ENCODE peak calls at places on chromosomes 12 and 14, in four cellular contexts. Y, A, J and D are unnamed samples.

GRCh38 chr12:43806737-43807072 is 588 bp upstream of the TWF1 start:
- DNase-seq in Y (no peak), A (no peak), J (no peak), D (peak)

GRCh38 chr12:117333331-117334000 is 28.0 kb downstream of the NOS1 start:
- DNase-seq in Y (no peak), A (no peak), J (peak), D (no peak)

GRCh38 chr14:71891970-71892369 is 40.3 kb upstream of the RGS6 start:
- DNase-seq in Y (no peak), A (no peak), J (no peak), D (no peak)

GRCh38 chr14:61753631-61754030 is 8.6 kb upstream of the SNAPC1 start:
- DNase-seq in Y (peak), A (no peak), J (no peak), D (peak)

GRCh38 chr12:67807808-67808207 is 159.3 kb downstream of the DYRK2 start:
- DNase-seq in Y (peak), A (no peak), J (no peak), D (peak)

GRCh38 chr14:53109028-53109687 is 44.0 kb downstream of the DDHD1 start:
- DNase-seq in Y (no peak), A (no peak), J (no peak), D (no peak)

GRCh38 chr14:85444685-85445084 is 85.3 kb upstream of the FLRT2 start:
- DNase-seq in Y (peak), A (peak), J (no peak), D (peak)

GRCh38 chr14:23728791-23729190 is 92.6 kb downstream of the DHRS2 start:
- DNase-seq in Y (no peak), A (no peak), J (no peak), D (no peak)

GRCh38 chr14:71555654-71556559 is 376.3 kb upstream of the RGS6 start:
- DNase-seq in Y (peak), A (no peak), J (no peak), D (peak)

GRCh38 chr12:45327823-45328383 is 112.0 kb downstream of the ANO6 start:
- DNase-seq in Y (peak), A (no peak), J (no peak), D (no peak)

GRCh38 chr12:27619308-27619707 is 76.9 kb upstream of the REP15 start:
- DNase-seq in Y (peak), A (peak), J (no peak), D (peak)

GRCh38 chr14:103155013-103155412 is 31.8 kb downstream of the TNFAIP2 start:
- DNase-seq in Y (peak), A (no peak), J (no peak), D (peak)

GRCh38 chr14:68510201-68510600 is 282.7 kb downstream of the ZFP36L1 start:
- DNase-seq in Y (peak), A (no peak), J (no peak), D (peak)

GRCh38 chr14:57244103-57244502 is 24.6 kb downstream of the EXOC5 start:
- DNase-seq in Y (no peak), A (no peak), J (no peak), D (peak)

GRCh38 chr14:68787235-68787727 is 5.6 kb downstream of the ZFP36L1 start:
- DNase-seq in Y (no peak), A (no peak), J (no peak), D (peak)

GRCh38 chr12:57389033-57389432 is 41.8 kb downstream of the R3HDM2 start:
- DNase-seq in Y (peak), A (peak), J (no peak), D (peak)

GRCh38 chr12:94038605-94039004 is 109.8 kb upstream of the PLXNC1 start:
- DNase-seq in Y (no peak), A (no peak), J (no peak), D (no peak)

GRCh38 chr14:69901113-69901951 is 22.1 kb downstream of the SMOC1 start:
- DNase-seq in Y (peak), A (no peak), J (no peak), D (peak)

GRCh38 chr12:124381454-124382207 is 86.7 kb downstream of the RFLNA start:
- DNase-seq in Y (peak), A (no peak), J (no peak), D (peak)

GRCh38 chr12:54141534-54142475 is 47.0 kb downstream of the SMUG1 start:
- DNase-seq in Y (no peak), A (peak), J (no peak), D (peak)

GRCh38 chr12:113757223-113758002 is 208.7 kb downstream of the RBM19 start:
- DNase-seq in Y (no peak), A (no peak), J (no peak), D (no peak)

GRCh38 chr12:19873146-19873545 is 433.9 kb downstream of the AEBP2 start:
- DNase-seq in Y (peak), A (no peak), J (no peak), D (peak)

GRCh38 chr12:67222302-67222701 is 46.9 kb upstream of the CAND1 start:
- DNase-seq in Y (peak), A (no peak), J (no peak), D (peak)

GRCh38 chr12:103909811-103910210 is 20.4 kb upstream of the HSP90B1 start:
- DNase-seq in Y (peak), A (no peak), J (no peak), D (no peak)

GRCh38 chr12:54628186-54628846 is 6.4 kb downstream of the LACRT start:
- DNase-seq in Y (no peak), A (no peak), J (no peak), D (no peak)

GRCh38 chr14:61360796-61361526 is 39.6 kb downstream of the PRKCH start:
- DNase-seq in Y (no peak), A (no peak), J (no peak), D (no peak)

GRCh38 chr12:66024966-66025365 is 105.6 kb downstream of the LLPH start:
- DNase-seq in Y (no peak), A (no peak), J (no peak), D (no peak)

GRCh38 chr14:58294201-58294600 is 4.2 kb upstream of the ARID4A start:
- DNase-seq in Y (no peak), A (no peak), J (no peak), D (no peak)

GRCh38 chr14:70032016-70032415 is 152.8 kb downstream of the SMOC1 start:
- DNase-seq in Y (no peak), A (no peak), J (no peak), D (no peak)

GRCh38 chr12:69066420-69067373 is 133.7 kb upstream of the CPM start:
- DNase-seq in Y (no peak), A (no peak), J (no peak), D (no peak)

GRCh38 chr12:123892180-123892559 is 80.5 kb downstream of the CCDC92 start:
- DNase-seq in Y (no peak), A (no peak), J (no peak), D (no peak)

GRCh38 chr12:114285554-114285953 is 120.4 kb downstream of the TBX5 start:
- DNase-seq in Y (no peak), A (no peak), J (no peak), D (no peak)

GRCh38 chr14:80585506-80585835 is 356.1 kb downstream of the CEP128 start:
- DNase-seq in Y (no peak), A (no peak), J (no peak), D (no peak)

GRCh38 chr12:4027412-4027811 is 154.2 kb upstream of the PARP11 start:
- DNase-seq in Y (peak), A (no peak), J (no peak), D (no peak)

GRCh38 chr12:113114447-113115178 is 20.9 kb downstream of the RASAL1 start:
- DNase-seq in Y (no peak), A (no peak), J (no peak), D (peak)

GRCh38 chr12:66952668-66953067 is 273.8 kb upstream of the GRIP1 start:
- DNase-seq in Y (no peak), A (no peak), J (no peak), D (no peak)

GRCh38 chr14:51652168-51653095 is 722 bp downstream of the FRMD6 start:
- DNase-seq in Y (no peak), A (no peak), J (no peak), D (no peak)

DNA sequence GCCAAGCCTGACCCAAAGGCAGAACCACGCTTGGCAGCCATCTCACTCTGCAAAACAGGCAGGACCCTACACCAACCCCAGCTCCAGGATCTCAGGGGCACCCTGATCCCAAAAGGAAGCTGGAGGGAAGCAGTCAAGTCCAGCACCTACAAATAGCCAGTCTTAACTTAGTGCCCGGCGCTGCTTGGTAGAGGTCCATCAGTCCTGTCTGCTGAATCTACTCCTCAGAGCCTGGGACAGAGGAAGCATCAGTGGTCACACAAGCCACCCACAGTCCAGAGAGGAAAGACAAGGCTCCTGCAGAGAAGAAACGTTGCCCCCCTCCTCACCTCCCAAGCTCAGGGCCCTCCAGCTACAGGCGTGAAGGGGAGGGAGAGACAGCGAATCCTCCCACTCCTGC is 1.4 kb downstream of the PXN start:
- DNase-seq in Y (no peak), A (no peak), J (no peak), D (no peak)
- H3K4me3 ChIP-seq in Y (peak), A (peak), J (no peak), D (peak)

GRCh38 chr14:29906256-29906885 is 21.3 kb downstream of the PRKD1 start:
- DNase-seq in Y (peak), A (peak), J (no peak), D (peak)
- H3K4me3 ChIP-seq in Y (no peak), A (no peak), J (no peak), D (no peak)

GRCh38 chr12:13091831-13092230 is 11.6 kb downstream of the GSG1 start:
- DNase-seq in Y (no peak), A (no peak), J (no peak), D (no peak)
- H3K4me3 ChIP-seq in Y (no peak), A (no peak), J (no peak), D (no peak)

GRCh38 chr12:95283371-95283770 is 65.8 kb downstream of the VEZT start:
- DNase-seq in Y (no peak), A (no peak), J (no peak), D (no peak)
- H3K4me3 ChIP-seq in Y (no peak), A (no peak), J (no peak), D (no peak)

DNA sequence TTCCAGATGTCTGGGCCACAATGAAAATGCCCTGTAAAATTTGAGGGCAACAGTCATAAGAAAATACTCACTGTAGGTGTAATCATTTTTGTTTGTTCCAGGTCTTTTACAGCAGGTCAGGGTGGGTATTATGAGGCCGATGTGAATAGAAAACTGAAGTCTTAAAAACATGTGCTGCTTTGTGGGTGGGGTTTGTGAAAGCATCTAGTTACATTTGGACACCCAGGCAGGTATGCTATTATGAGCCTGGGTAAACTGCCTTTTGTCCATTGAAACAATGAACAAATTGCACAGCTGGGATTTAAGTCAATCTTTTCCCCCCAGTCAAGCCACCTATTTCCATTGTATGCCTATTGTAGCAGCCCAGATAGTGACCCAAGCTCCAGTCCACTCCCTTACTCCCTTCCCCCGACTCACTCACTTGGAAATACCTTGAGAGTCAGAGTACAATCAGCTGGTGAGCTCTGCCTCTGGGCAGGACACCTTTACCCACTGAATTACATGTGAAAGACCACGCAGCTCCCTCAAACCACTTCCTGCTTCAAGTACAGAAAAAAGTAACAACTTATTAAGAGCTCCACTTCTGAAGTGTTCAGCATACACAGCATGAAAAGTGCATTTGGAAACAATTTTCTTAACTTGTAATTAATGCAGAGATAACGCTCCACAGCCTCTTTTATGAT is 1.8 kb downstream of the IGF1 start:
- DNase-seq in Y (no peak), A (no peak), J (peak), D (no peak)
- H3K4me3 ChIP-seq in Y (no peak), A (no peak), J (no peak), D (no peak)

GRCh38 chr12:2976581-2976996 is 17.4 kb downstream of the TEAD4 start:
- DNase-seq in Y (no peak), A (no peak), J (no peak), D (no peak)

GRCh38 chr12:2979806-2980205 is 20.6 kb downstream of the TEAD4 start:
- DNase-seq in Y (no peak), A (no peak), J (no peak), D (no peak)

GRCh38 chr12:2980630-2981029 is 21.4 kb downstream of the TEAD4 start:
- DNase-seq in Y (no peak), A (no peak), J (no peak), D (no peak)

GRCh38 chr12:2974560-2974971 is 15.4 kb downstream of the TEAD4 start:
- DNase-seq in Y (peak), A (no peak), J (no peak), D (peak)

DNA sequence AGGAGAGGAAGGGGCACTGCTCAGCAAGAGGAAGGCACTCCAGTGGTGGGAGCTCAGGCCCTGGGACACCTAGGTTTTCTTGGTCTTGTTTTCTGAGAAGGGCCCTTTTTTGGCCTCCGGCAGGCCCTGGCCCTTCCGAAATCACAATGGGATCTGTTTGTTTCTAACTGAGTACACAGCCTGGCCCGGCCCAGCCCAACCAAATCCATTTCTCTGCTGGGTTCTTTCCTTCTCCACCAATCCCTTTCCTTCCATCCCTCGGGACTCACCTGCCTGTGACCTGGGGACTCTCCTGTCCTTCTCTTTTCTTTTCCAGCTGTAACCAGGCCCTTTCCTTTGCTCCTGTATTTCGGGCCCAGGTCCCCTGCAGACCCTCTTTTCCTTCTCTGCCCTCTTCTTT is 18.6 kb downstream of the TEAD4 start:
- DNase-seq in Y (no peak), A (no peak), J (no peak), D (no peak)
- H3K4me3 ChIP-seq in Y (no peak), A (no peak), J (no peak), D (no peak)

GRCh38 chr12:132948146-132949066 is 7.7 kb downstream of the ZNF605 start:
- DNase-seq in Y (no peak), A (no peak), J (no peak), D (no peak)

GRCh38 chr12:132951649-132952048 is 4.5 kb downstream of the ZNF605 start:
- DNase-seq in Y (no peak), A (no peak), J (no peak), D (no peak)

GRCh38 chr12:132952371-132953162 is 3.5 kb downstream of the ZNF605 start:
- DNase-seq in Y (no peak), A (no peak), J (no peak), D (no peak)

GRCh38 chr12:132950844-132951535 is 5.1 kb downstream of the ZNF605 start:
- DNase-seq in Y (no peak), A (no peak), J (no peak), D (no peak)

DNA sequence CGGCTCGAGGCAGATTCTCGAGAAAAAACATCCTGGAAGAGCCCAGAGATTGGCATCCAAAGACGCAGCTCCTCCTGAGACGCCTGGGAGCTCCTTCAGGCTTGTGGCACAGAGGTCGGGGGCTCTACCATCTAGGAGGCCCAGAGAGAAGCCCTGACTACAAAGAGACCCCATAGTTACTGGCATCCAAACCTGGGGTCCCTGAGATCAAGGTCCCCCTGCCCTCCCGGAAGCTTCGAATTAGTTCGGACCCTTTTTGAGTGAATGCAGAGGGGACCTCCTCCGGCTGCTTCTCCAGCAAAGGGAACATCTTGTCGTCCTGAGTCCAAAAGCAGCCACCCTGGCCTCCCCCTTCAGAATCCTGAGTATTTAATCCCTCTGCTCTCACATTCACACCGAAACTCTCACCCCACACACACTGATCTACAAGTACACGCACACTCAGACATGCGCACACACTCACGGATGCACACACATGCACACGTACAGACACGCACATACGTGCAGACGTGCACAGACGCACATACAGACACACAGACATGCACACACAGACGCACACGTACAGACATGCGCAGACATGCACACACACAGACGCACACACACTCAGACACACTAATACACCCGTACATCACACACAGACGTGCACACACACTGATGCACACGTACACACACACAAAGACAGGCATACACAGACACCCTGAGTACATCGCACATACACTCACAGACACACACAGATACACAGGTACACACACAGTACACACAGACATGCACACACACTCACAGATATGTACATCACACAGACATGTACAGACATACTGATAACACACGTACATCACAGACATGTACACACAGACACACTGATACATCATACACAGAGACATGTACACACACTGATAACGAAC is 5.9 kb downstream of the ZNF605 start:
- DNase-seq in Y (no peak), A (no peak), J (no peak), D (no peak)
- H3K4me3 ChIP-seq in Y (no peak), A (no peak), J (peak), D (no peak)

DNA sequence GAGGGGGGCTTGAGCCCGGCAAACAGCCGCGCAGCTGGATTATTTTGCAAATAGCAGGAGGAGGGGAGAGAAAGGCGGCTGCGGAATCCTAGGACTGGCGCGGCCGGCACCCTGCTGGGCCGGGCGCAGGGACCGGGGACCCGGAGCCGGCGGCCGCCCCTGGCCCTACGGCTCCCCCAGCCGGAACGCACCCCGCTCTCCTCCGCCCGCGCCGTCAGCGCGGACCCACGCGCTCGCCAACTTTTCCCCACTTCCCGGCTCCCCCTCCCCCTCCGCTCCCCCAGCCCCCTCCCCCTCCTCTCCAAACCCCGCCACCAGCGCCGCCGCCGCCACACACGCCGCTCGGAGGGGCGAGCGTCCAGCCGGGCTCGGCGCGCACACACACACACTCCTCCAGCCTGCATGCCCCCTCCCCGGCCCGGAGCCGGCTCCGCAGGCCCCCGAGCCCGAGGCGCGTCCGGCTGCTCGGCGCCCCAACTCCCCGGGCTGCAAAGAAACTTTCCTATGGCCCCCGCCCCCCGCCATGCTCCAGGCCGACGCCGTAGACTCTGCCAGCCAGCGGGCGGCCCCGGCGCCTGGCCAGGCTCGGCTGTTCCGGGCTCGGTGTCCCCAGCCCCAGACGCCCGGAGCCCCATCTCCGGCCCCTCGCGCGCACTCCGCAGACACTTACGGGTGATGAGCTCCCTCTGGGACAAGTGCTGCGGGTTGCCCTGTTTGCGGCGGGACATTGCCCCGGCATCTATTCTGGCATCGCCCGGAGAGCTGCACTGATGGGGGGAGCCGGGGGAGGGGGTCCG is 1.3 kb downstream of the BCL11B start:
- DNase-seq in Y (no peak), A (no peak), J (no peak), D (no peak)
- H3K4me3 ChIP-seq in Y (peak), A (peak), J (peak), D (no peak)

GRCh38 chr14:66005899-66006434 is 480.2 kb upstream of the CCDC196 start:
- DNase-seq in Y (no peak), A (no peak), J (no peak), D (no peak)
- H3K4me3 ChIP-seq in Y (no peak), A (no peak), J (no peak), D (no peak)